ENCODE peak calls at places on chromosome 10, in six cellular contexts. One of them, this sample, is unnamed.

GRCh38 chr10:14382531-14382930 is 51.8 kb upstream of the FRMD4A start:
- DNase-seq in CD8-positive, alpha-beta T cell: no peak
- DNase-seq in CD4-positive, alpha-beta memory T cell: no peak
- DNase-seq in adrenal gland: no peak
- DNase-seq in pancreas: no peak
- DNase-seq in GM23248: no peak
- DNase-seq in this sample: no peak

GRCh38 chr10:26215923-26216576 is 524 bp upstream of the GAD2 start:
- DNase-seq in CD8-positive, alpha-beta T cell: no peak
- DNase-seq in CD4-positive, alpha-beta memory T cell: no peak
- DNase-seq in adrenal gland: no peak
- DNase-seq in pancreas: peak
- DNase-seq in GM23248: peak
- DNase-seq in this sample: no peak

GRCh38 chr10:12375076-12375504 is 25.7 kb downstream of the CAMK1D start:
- DNase-seq in CD8-positive, alpha-beta T cell: no peak
- DNase-seq in CD4-positive, alpha-beta memory T cell: no peak
- DNase-seq in adrenal gland: no peak
- DNase-seq in pancreas: no peak
- DNase-seq in GM23248: no peak
- DNase-seq in this sample: no peak

GRCh38 chr10:124388476-124388822 is 30.3 kb downstream of the OAT start:
- DNase-seq in CD8-positive, alpha-beta T cell: no peak
- DNase-seq in CD4-positive, alpha-beta memory T cell: no peak
- DNase-seq in adrenal gland: no peak
- DNase-seq in pancreas: no peak
- DNase-seq in GM23248: no peak
- DNase-seq in this sample: no peak

GRCh38 chr10:78803710-78804109 is 265.1 kb upstream of the ZMIZ1 start:
- DNase-seq in CD8-positive, alpha-beta T cell: no peak
- DNase-seq in CD4-positive, alpha-beta memory T cell: no peak
- DNase-seq in adrenal gland: no peak
- DNase-seq in pancreas: no peak
- DNase-seq in GM23248: no peak
- DNase-seq in this sample: no peak

GRCh38 chr10:29144126-29144525 is 144.7 kb upstream of the LYZL1 start:
- DNase-seq in CD8-positive, alpha-beta T cell: no peak
- DNase-seq in CD4-positive, alpha-beta memory T cell: no peak
- DNase-seq in adrenal gland: no peak
- DNase-seq in pancreas: no peak
- DNase-seq in GM23248: no peak
- DNase-seq in this sample: no peak

GRCh38 chr10:99560277-99561126 is 27.8 kb downstream of the NKX2-3 start:
- DNase-seq in CD8-positive, alpha-beta T cell: peak
- DNase-seq in CD4-positive, alpha-beta memory T cell: peak
- DNase-seq in adrenal gland: peak
- DNase-seq in pancreas: no peak
- DNase-seq in GM23248: peak
- DNase-seq in this sample: no peak

GRCh38 chr10:77494789-77495541 is 142.6 kb downstream of the KCNMA1 start:
- DNase-seq in CD8-positive, alpha-beta T cell: no peak
- DNase-seq in CD4-positive, alpha-beta memory T cell: no peak
- DNase-seq in adrenal gland: no peak
- DNase-seq in pancreas: no peak
- DNase-seq in GM23248: no peak
- DNase-seq in this sample: no peak

GRCh38 chr10:33241351-33241750 is 93.1 kb downstream of the NRP1 start:
- DNase-seq in CD8-positive, alpha-beta T cell: no peak
- DNase-seq in CD4-positive, alpha-beta memory T cell: no peak
- DNase-seq in adrenal gland: no peak
- DNase-seq in pancreas: no peak
- DNase-seq in GM23248: peak
- DNase-seq in this sample: no peak

GRCh38 chr10:24929056-24929544 is 23.3 kb downstream of the PRTFDC1 start:
- DNase-seq in CD8-positive, alpha-beta T cell: no peak
- DNase-seq in CD4-positive, alpha-beta memory T cell: no peak
- DNase-seq in adrenal gland: no peak
- DNase-seq in pancreas: no peak
- DNase-seq in GM23248: peak
- DNase-seq in this sample: no peak

GRCh38 chr10:111856631-111857030 is 326.9 kb downstream of the GPAM start:
- DNase-seq in CD8-positive, alpha-beta T cell: no peak
- DNase-seq in CD4-positive, alpha-beta memory T cell: no peak
- DNase-seq in adrenal gland: no peak
- DNase-seq in pancreas: no peak
- DNase-seq in GM23248: peak
- DNase-seq in this sample: no peak

GRCh38 chr10:98481418-98481945 is 34.7 kb upstream of the HPS1 start:
- DNase-seq in CD8-positive, alpha-beta T cell: no peak
- DNase-seq in CD4-positive, alpha-beta memory T cell: no peak
- DNase-seq in adrenal gland: no peak
- DNase-seq in pancreas: no peak
- DNase-seq in GM23248: no peak
- DNase-seq in this sample: no peak

GRCh38 chr10:113610636-113611601 is 52.9 kb downstream of the NRAP start:
- DNase-seq in CD8-positive, alpha-beta T cell: no peak
- DNase-seq in CD4-positive, alpha-beta memory T cell: no peak
- DNase-seq in adrenal gland: no peak
- DNase-seq in pancreas: no peak
- DNase-seq in GM23248: no peak
- DNase-seq in this sample: no peak

GRCh38 chr10:34156781-34157425 is 658.2 kb downstream of the PARD3 start:
- DNase-seq in CD8-positive, alpha-beta T cell: no peak
- DNase-seq in CD4-positive, alpha-beta memory T cell: no peak
- DNase-seq in adrenal gland: no peak
- DNase-seq in pancreas: no peak
- DNase-seq in GM23248: peak
- DNase-seq in this sample: no peak

GRCh38 chr10:125037145-125037544 is 95.2 kb downstream of the ZRANB1 start:
- DNase-seq in CD8-positive, alpha-beta T cell: no peak
- DNase-seq in CD4-positive, alpha-beta memory T cell: no peak
- DNase-seq in adrenal gland: peak
- DNase-seq in pancreas: no peak
- DNase-seq in GM23248: peak
- DNase-seq in this sample: no peak

GRCh38 chr10:71266147-71266917 is 52.7 kb upstream of the SLC29A3 start:
- DNase-seq in CD8-positive, alpha-beta T cell: no peak
- DNase-seq in CD4-positive, alpha-beta memory T cell: no peak
- DNase-seq in adrenal gland: no peak
- DNase-seq in pancreas: peak
- DNase-seq in GM23248: peak
- DNase-seq in this sample: no peak

GRCh38 chr10:19620867-19621266 is 195.4 kb upstream of the PLXDC2 start:
- DNase-seq in CD8-positive, alpha-beta T cell: no peak
- DNase-seq in CD4-positive, alpha-beta memory T cell: no peak
- DNase-seq in adrenal gland: no peak
- DNase-seq in pancreas: no peak
- DNase-seq in GM23248: peak
- DNase-seq in this sample: no peak

GRCh38 chr10:102555781-102556328 is 52.1 kb downstream of the SUFU start:
- DNase-seq in CD8-positive, alpha-beta T cell: no peak
- DNase-seq in CD4-positive, alpha-beta memory T cell: no peak
- DNase-seq in adrenal gland: peak
- DNase-seq in pancreas: peak
- DNase-seq in GM23248: peak
- DNase-seq in this sample: no peak

GRCh38 chr10:103698266-103698665 is 157.1 kb downstream of the SH3PXD2A start:
- DNase-seq in CD8-positive, alpha-beta T cell: no peak
- DNase-seq in CD4-positive, alpha-beta memory T cell: no peak
- DNase-seq in adrenal gland: no peak
- DNase-seq in pancreas: no peak
- DNase-seq in GM23248: no peak
- DNase-seq in this sample: no peak

GRCh38 chr10:79104264-79104954 is 35.6 kb downstream of the ZMIZ1 start:
- DNase-seq in CD8-positive, alpha-beta T cell: no peak
- DNase-seq in CD4-positive, alpha-beta memory T cell: no peak
- DNase-seq in adrenal gland: peak
- DNase-seq in pancreas: no peak
- DNase-seq in GM23248: peak
- DNase-seq in this sample: no peak

GRCh38 chr10:122567056-122567660 is 6.6 kb downstream of the DMBT1 start:
- DNase-seq in CD8-positive, alpha-beta T cell: no peak
- DNase-seq in CD4-positive, alpha-beta memory T cell: no peak
- DNase-seq in adrenal gland: no peak
- DNase-seq in pancreas: peak
- DNase-seq in GM23248: peak
- DNase-seq in this sample: no peak

GRCh38 chr10:79066460-79067240 is 2.1 kb upstream of the ZMIZ1 start:
- DNase-seq in CD8-positive, alpha-beta T cell: no peak
- DNase-seq in CD4-positive, alpha-beta memory T cell: peak
- DNase-seq in adrenal gland: no peak
- DNase-seq in pancreas: no peak
- DNase-seq in GM23248: peak
- DNase-seq in this sample: no peak

GRCh38 chr10:82072124-82072523 is 197.1 kb downstream of the NRG3 start:
- DNase-seq in CD8-positive, alpha-beta T cell: no peak
- DNase-seq in CD4-positive, alpha-beta memory T cell: no peak
- DNase-seq in adrenal gland: no peak
- DNase-seq in pancreas: no peak
- DNase-seq in GM23248: no peak
- DNase-seq in this sample: no peak

GRCh38 chr10:121531830-121532178 is 66.4 kb downstream of the FGFR2 start:
- DNase-seq in CD8-positive, alpha-beta T cell: no peak
- DNase-seq in CD4-positive, alpha-beta memory T cell: no peak
- DNase-seq in adrenal gland: no peak
- DNase-seq in pancreas: no peak
- DNase-seq in GM23248: no peak
- DNase-seq in this sample: no peak

GRCh38 chr10:103666109-103666508 is 172.6 kb downstream of the NEURL1 start:
- DNase-seq in CD8-positive, alpha-beta T cell: no peak
- DNase-seq in CD4-positive, alpha-beta memory T cell: no peak
- DNase-seq in adrenal gland: no peak
- DNase-seq in pancreas: no peak
- DNase-seq in GM23248: peak
- DNase-seq in this sample: no peak

GRCh38 chr10:116880716-116881440 is 31.6 kb downstream of the ENO4 start:
- DNase-seq in CD8-positive, alpha-beta T cell: no peak
- DNase-seq in CD4-positive, alpha-beta memory T cell: no peak
- DNase-seq in adrenal gland: no peak
- DNase-seq in pancreas: no peak
- DNase-seq in GM23248: peak
- DNase-seq in this sample: no peak

GRCh38 chr10:100468322-100468721 is 5.5 kb downstream of the WNT8B start:
- DNase-seq in CD8-positive, alpha-beta T cell: no peak
- DNase-seq in CD4-positive, alpha-beta memory T cell: no peak
- DNase-seq in adrenal gland: no peak
- DNase-seq in pancreas: no peak
- DNase-seq in GM23248: no peak
- DNase-seq in this sample: no peak

GRCh38 chr10:92164024-92164423 is 126.9 kb downstream of the CPEB3 start:
- DNase-seq in CD8-positive, alpha-beta T cell: no peak
- DNase-seq in CD4-positive, alpha-beta memory T cell: no peak
- DNase-seq in adrenal gland: no peak
- DNase-seq in pancreas: no peak
- DNase-seq in GM23248: no peak
- DNase-seq in this sample: no peak
- H3K4me3 ChIP-seq in CD8-positive, alpha-beta T cell: no peak
- H3K4me3 ChIP-seq in CD4-positive, alpha-beta memory T cell: no peak
- H3K4me3 ChIP-seq in adrenal gland: no peak
- H3K4me3 ChIP-seq in pancreas: no peak
- H3K4me3 ChIP-seq in GM23248: no peak
- H3K4me3 ChIP-seq in this sample: no peak

DNA sequence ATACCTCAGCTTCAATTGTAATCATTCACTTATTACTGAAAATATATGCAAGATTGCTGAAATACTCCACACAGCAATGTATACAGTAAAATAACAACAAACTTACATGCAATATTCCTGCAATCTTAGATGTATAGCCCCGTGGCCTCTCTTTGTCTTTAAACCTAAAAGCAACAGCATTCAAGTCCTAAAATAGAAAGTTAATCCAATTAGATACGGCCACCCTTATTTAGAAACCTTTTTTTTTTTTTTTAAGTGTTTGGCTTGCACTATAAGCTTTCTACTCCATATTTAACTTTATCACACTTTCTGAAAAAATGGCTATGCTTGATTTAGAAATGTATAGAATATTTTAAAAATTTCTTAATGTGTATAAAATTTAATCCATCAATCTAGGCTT is 67.6 kb downstream of the IDE start:
- DNase-seq in CD8-positive, alpha-beta T cell: no peak
- DNase-seq in CD4-positive, alpha-beta memory T cell: no peak
- DNase-seq in adrenal gland: no peak
- DNase-seq in pancreas: no peak
- DNase-seq in GM23248: no peak
- DNase-seq in this sample: no peak
- H3K4me3 ChIP-seq in CD8-positive, alpha-beta T cell: no peak
- H3K4me3 ChIP-seq in CD4-positive, alpha-beta memory T cell: no peak
- H3K4me3 ChIP-seq in adrenal gland: no peak
- H3K4me3 ChIP-seq in pancreas: no peak
- H3K4me3 ChIP-seq in GM23248: no peak
- H3K4me3 ChIP-seq in this sample: no peak

GRCh38 chr10:80410122-80410521 is 1.8 kb downstream of the PRXL2A start:
- DNase-seq in CD8-positive, alpha-beta T cell: no peak
- DNase-seq in CD4-positive, alpha-beta memory T cell: no peak
- DNase-seq in adrenal gland: no peak
- DNase-seq in pancreas: no peak
- DNase-seq in GM23248: no peak
- DNase-seq in this sample: no peak
- H3K4me3 ChIP-seq in CD8-positive, alpha-beta T cell: no peak
- H3K4me3 ChIP-seq in CD4-positive, alpha-beta memory T cell: no peak
- H3K4me3 ChIP-seq in adrenal gland: no peak
- H3K4me3 ChIP-seq in pancreas: no peak
- H3K4me3 ChIP-seq in GM23248: no peak
- H3K4me3 ChIP-seq in this sample: no peak

GRCh38 chr10:73591935-73592699 is 975 bp upstream of the USP54 start:
- DNase-seq in CD8-positive, alpha-beta T cell: no peak
- DNase-seq in CD4-positive, alpha-beta memory T cell: peak
- DNase-seq in adrenal gland: no peak
- DNase-seq in pancreas: no peak
- DNase-seq in GM23248: peak
- DNase-seq in this sample: no peak
- H3K4me3 ChIP-seq in CD8-positive, alpha-beta T cell: no peak
- H3K4me3 ChIP-seq in CD4-positive, alpha-beta memory T cell: no peak
- H3K4me3 ChIP-seq in adrenal gland: no peak
- H3K4me3 ChIP-seq in pancreas: no peak
- H3K4me3 ChIP-seq in GM23248: peak
- H3K4me3 ChIP-seq in this sample: no peak

DNA sequence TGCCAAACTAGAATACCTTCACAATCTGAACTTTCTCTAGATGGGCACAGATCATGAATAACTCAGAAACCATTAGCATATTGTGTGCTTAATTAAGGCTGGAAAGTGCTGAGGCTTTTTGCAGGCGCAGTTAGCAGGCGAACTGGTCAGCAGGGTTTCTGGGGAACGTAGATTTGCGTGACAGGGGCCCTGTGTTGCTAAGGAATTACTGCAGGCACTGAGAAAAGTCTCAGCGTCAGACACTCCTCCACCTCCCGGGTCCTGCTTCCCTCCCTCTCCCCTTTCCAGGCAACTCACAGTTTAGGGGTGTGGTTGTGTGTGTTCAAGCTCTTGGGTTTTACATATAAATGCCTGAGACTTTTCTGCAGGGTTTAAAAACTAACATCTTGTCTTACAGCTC is 2.2 kb downstream of the MAP3K8 start:
- DNase-seq in CD8-positive, alpha-beta T cell: no peak
- DNase-seq in CD4-positive, alpha-beta memory T cell: no peak
- DNase-seq in adrenal gland: no peak
- DNase-seq in pancreas: no peak
- DNase-seq in GM23248: peak
- DNase-seq in this sample: no peak
- H3K4me3 ChIP-seq in CD8-positive, alpha-beta T cell: no peak
- H3K4me3 ChIP-seq in CD4-positive, alpha-beta memory T cell: peak
- H3K4me3 ChIP-seq in adrenal gland: no peak
- H3K4me3 ChIP-seq in pancreas: no peak
- H3K4me3 ChIP-seq in GM23248: peak
- H3K4me3 ChIP-seq in this sample: peak